ENCODE peak calls at places on chromosomes 16 and 17, in ten cellular contexts. H is transverse colon, X is tibial nerve, B is Peyer's patch, W is NB4, Q is K562, G is heart left ventricle, A is uterus, U is HCT116, P is sigmoid colon. F is an unnamed sample.
A peak's percentile ranks its signal among the peaks of the same experiment; 100 is the strongest.

GRCh38 chr17:36792849-36793248 is 144.4 kb upstream of the LHX1 start:
- DNase-seq in X (no peak), Q (no peak), P (no peak), A (no peak), W (no peak), U (no peak), B (no peak), H (no peak), G (no peak), F (no peak)

GRCh38 chr17:48427598-48427997 is 2.4 kb downstream of the SKAP1 start:
- DNase-seq in B (no peak), Q (peak; percentile 58), X (no peak), G (no peak), W (peak; percentile 25), P (no peak), H (peak; percentile 31), U (no peak), A (no peak), F (no peak)

GRCh38 chr17:17321356-17322025 is 18.3 kb downstream of the NT5M start:
- DNase-seq in W (no peak), A (no peak), U (no peak), B (no peak), X (no peak), H (no peak), P (no peak), Q (no peak), G (no peak), F (no peak)

GRCh38 chr16:2771496-2772402 is 5.3 kb downstream of the ELOB start:
- DNase-seq in G (no peak), B (peak; percentile 46), U (no peak), X (no peak), A (no peak), P (no peak), H (no peak), W (peak; percentile 23), Q (no peak), F (no peak)

GRCh38 chr17:4500188-4500565 is 1.5 kb downstream of the SPNS2 start:
- DNase-seq in H (no peak), X (no peak), A (no peak), Q (no peak), U (no peak), P (no peak), W (peak; percentile 50), B (no peak), G (no peak), F (no peak)

GRCh38 chr17:79956853-79957252 is 78.8 kb downstream of the TBC1D16 start:
- DNase-seq in A (no peak), P (peak; percentile 46), X (no peak), W (no peak), G (no peak), B (no peak), U (no peak), Q (no peak), H (no peak), F (no peak)

GRCh38 chr17:40952675-40953074 is 14.1 kb downstream of the KRT39 start:
- DNase-seq in W (no peak), G (no peak), A (no peak), X (no peak), P (no peak), H (no peak), U (no peak), B (no peak), Q (no peak), F (no peak)

GRCh38 chr16:57614546-57615343 is 13.7 kb upstream of the ADGRG1 start:
- DNase-seq in P (peak; percentile 39), W (no peak), X (no peak), G (no peak), H (no peak), Q (no peak), B (peak; percentile 33), U (no peak), A (no peak), F (peak; percentile 83)

DNA sequence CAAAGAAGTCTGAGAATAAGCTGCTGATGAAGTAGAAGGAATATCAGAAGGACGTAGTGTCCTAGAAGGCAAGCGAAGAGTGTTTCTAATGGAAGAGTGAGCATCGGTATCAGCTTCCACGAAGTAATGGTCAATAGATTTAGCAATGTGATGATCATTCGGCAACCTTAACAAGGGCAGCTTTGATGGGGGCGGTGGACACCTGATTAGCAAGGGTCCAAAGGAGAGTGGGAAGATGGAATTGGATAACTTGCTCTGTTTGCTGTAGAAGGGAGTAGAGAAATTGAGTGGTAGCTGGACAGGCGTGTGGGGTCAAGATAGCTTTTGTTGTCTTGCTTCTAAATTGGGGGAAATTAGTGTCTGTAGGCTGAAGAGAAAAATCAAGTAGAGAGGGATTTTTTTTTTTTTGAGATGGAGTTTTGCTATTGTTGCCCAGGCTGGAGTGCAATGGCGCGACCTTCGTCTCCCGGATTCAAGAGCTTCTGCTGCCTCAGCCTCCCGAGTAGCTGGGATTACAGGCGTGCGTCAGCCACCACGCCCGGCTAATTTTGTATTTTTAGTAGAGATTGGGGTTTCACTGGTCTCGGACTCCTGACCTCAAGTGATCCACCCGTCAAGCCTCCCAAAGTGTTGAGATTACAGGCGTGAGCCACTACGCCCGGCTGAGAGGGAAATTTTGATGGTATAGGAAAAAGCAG is 13.9 kb upstream of the HES7 start:
- DNase-seq in W (no peak), Q (no peak), H (no peak), B (peak; percentile 50), G (no peak), X (no peak), U (no peak), A (peak; percentile 25), P (peak; percentile 63), F (no peak)
- H3K4me3 ChIP-seq in W (peak overlapping the region; percentile 55), Q (peak overlapping the region; percentile 59), H (peak overlapping the region; percentile 19), B (peak overlapping the region; percentile 35), G (no peak overlapping the region), X (peak overlapping the region; percentile 35), U (no peak overlapping the region), A (no peak overlapping the region), P (peak overlapping the region; percentile 17), F (no peak overlapping the region)

GRCh38 chr16:27749547-27749875 is 199.6 kb downstream of the KATNIP start:
- DNase-seq in U (no peak), G (no peak), B (no peak), H (no peak), W (no peak), A (no peak), X (no peak), P (no peak), Q (no peak), F (no peak)

GRCh38 chr16:27749946-27750345 is 200.0 kb downstream of the KATNIP start:
- DNase-seq in W (no peak), X (no peak), U (no peak), H (no peak), A (no peak), P (no peak), Q (no peak), B (no peak), G (no peak), F (no peak)

GRCh38 chr16:27747946-27748345 is 198.0 kb downstream of the KATNIP start:
- DNase-seq in U (no peak), H (no peak), B (no peak), A (no peak), X (no peak), G (no peak), W (no peak), Q (no peak), P (no peak), F (no peak)

GRCh38 chr16:27751676-27752075 is 201.7 kb downstream of the KATNIP start:
- DNase-seq in U (no peak), G (no peak), Q (no peak), B (no peak), A (no peak), W (no peak), P (no peak), X (no peak), H (no peak), F (no peak)

DNA sequence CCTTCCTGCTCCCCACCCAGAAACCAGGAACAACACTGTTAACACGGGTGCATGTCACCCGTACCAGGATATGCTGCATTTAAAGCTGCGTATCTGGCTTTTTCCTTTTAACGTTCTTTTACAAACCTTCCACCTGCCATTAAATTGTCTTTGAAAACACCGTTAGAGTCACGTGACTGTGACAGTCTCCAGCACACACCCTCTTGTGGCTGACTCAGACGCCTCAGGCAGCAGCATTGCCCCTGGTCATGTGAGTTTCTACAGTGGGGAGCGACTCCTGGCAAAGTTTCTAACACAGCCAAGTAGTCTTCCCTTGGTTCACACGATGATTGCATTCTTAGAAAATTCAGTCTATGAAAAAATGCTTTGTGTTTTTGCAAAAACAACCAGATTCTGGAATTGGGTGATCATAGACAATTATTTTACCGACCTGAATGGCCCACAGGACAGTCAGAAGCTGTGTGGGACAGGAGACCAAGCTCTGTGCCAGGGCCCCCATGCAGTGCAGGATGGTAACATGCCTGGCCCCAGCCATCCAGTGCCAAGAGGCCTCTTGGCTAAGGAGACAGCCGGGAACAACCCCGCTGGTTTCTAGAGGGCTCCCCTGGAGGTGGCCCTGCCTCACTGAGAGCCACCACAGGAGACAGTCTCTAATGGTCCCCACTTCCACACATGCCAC is 199.1 kb downstream of the KATNIP start:
- DNase-seq in Q (peak; percentile 85), G (no peak), H (peak; percentile 67), P (no peak), W (peak; percentile 48), B (peak; percentile 73), U (peak; percentile 54), X (no peak), A (peak; percentile 42), F (no peak)
- TF ChIP-seq CTCF in Q (peak; percentile 56), G (no peak), H (peak; percentile 37), P (peak; percentile 21), W (peak; percentile 25), B (peak; percentile 28), U (peak; percentile 8), X (peak; percentile 9), A (peak; percentile 19), F (no peak)

GRCh38 chr17:64128787-64129514 is 993 bp downstream of the ERN1 start:
- DNase-seq in U (no peak), Q (no peak), X (no peak), H (peak; percentile 62), A (no peak), G (peak; percentile 43), B (peak; percentile 69), W (peak; percentile 29), P (peak; percentile 74), F (peak; percentile 91)

GRCh38 chr17:64131606-64132270 is 1.8 kb upstream of the ERN1 start:
- DNase-seq in A (peak; percentile 52), B (no peak), P (no peak), H (no peak), Q (no peak), W (no peak), X (no peak), U (no peak), G (no peak), F (no peak)

GRCh38 chr17:64129515-64129764 is 504 bp downstream of the ERN1 start:
- DNase-seq in G (no peak), H (no peak), P (no peak), B (no peak), W (no peak), Q (no peak), U (no peak), A (no peak), X (no peak), F (no peak)

GRCh38 chr17:64130559-64131001 is 636 bp upstream of the ERN1 start:
- DNase-seq in G (peak; percentile 69), W (no peak), U (no peak), H (peak; percentile 51), A (peak; percentile 63), B (no peak), P (peak; percentile 78), Q (no peak), X (no peak), F (peak; percentile 62)

DNA sequence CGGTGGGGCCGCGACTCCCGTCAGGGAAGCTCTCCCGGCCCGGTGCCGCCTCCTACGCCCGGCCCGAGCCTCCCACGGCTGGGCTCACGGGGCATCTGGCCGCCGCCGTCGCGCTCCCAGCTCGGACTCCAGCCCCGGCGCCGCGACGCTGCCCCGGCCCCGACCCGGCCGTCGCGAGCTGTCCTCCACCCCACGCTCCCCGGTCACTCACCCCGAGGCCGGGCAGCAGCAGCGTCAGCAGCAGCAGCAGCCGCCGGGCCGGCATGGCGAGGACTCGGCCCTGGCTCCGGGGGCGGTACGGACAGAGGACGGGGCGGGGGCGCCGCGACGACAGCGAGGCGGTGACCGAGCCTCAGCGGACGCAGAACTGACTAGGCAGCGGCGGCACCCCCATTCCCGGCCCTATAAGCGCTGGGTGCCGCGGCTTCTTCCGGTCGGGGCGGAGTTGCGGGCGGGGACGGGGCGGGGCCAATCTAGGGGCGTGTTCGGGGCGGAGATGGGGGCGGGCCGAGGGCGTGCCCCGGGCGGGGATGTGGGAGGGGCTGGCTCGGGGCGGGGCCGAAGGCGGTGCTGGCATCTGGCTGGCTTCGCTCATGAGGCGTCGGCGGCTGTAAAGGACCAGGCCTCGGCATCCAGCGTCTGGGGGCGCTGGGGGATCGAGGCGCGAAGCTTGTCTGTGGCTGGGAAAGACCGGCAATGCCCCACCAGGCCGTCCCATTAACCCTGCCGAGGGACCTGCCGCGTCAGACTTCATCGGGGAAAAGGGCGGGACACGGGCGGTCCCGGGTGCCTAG is at the start of gene ERN1:
- DNase-seq in X (peak; percentile 88), P (peak; percentile 97), U (peak; percentile 86), G (peak; percentile 96), Q (peak; percentile 96), W (peak; percentile 92), B (peak; percentile 98), H (peak; percentile 95), A (peak; percentile 94), F (peak; percentile 98)
- TF ChIP-seq POLR2A in X (peak; percentile 69), P (peak; percentile 34), U (peak; percentile 92), G (peak; percentile 90), Q (peak; percentile 88), W (peak; percentile 62), B (peak; percentile 92), H (peak; percentile 91), A (peak; percentile 92), F (no peak)

DNA sequence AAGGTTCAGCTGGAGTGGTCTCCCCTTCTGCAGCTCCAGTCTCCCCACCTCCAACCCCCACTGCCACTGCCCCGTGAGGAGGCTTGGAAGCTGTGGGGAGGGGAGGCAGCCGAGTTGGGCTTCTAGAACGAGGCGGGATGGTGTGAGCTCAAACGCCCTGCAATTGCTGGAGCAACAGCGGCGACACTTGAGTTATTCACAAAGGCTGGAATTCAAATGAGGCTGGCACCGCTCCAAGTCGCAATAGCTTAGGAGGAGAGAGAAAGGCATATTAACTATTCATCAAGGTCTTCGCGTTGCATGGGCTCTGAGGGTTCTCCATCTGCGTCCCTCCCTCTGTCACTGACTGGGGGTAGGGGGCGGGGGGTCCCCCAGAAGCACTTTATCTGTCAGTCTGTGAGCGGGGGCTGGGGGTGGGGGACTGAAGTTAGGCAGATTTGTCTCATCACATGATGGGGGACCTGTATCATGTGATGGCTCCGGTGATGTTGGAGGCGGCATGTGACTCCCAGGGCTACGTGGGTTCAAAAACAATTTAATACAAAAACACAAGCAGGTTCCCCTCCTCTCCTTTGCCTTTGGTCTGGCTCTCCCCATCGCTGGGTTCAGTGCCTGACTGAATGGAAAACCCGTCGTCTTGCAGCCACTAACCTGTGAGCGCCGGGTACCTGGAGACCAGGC is 70.5 kb downstream of the RBBP6 start:
- DNase-seq in P (peak; percentile 88), Q (no peak), G (peak; percentile 57), W (no peak), B (peak; percentile 52), H (peak; percentile 42), U (no peak), A (peak; percentile 69), X (peak; percentile 42), F (peak; percentile 22)
- H3K4me3 ChIP-seq in P (peak overlapping the region; percentile 41), Q (no peak overlapping the region), G (peak overlapping the region; percentile 15), W (no peak overlapping the region), B (peak overlapping the region; percentile 29), H (peak overlapping the region; percentile 4), U (no peak overlapping the region), A (peak overlapping the region; percentile 20), X (peak overlapping the region; percentile 39), F (no peak overlapping the region)

F was measured in lower leg skin.